ENCODE peak calls at places on chromosomes 12 and 14, in eight cellular contexts. F is lower leg skin, E is hepatocyte, C is psoas muscle, Z is mucosa of descending colon, X is fibroblast of lung, D is astrocyte of the cerebellum, A is foreskin fibroblast. O is an unnamed sample.

GRCh38 chr14:101465795-101466448 is 95.4 kb upstream of the DIO3 start:
- DNase-seq in E (no peak), F (no peak), D (no peak), C (no peak), Z (no peak), A (no peak), X (no peak), O (no peak)

GRCh38 chr14:68674538-68675232 is 118.2 kb downstream of the ZFP36L1 start:
- DNase-seq in F (no peak), C (no peak), D (no peak), Z (no peak), A (no peak), E (no peak), X (no peak), O (no peak)

GRCh38 chr12:132942611-132943010 is 13.5 kb downstream of the ZNF605 start:
- DNase-seq in D (no peak), F (no peak), Z (no peak), A (no peak), E (no peak), C (no peak), X (no peak), O (no peak)

GRCh38 chr12:80937391-80938238 is at the start of gene LIN7A:
- DNase-seq in Z (peak), E (peak), F (no peak), D (no peak), X (peak), C (peak), A (peak), O (no peak)

GRCh38 chr14:28671425-28671824 is 95.2 kb upstream of the FOXG1 start:
- DNase-seq in D (peak), F (no peak), A (peak), C (no peak), E (no peak), X (peak), Z (no peak), O (peak)

GRCh38 chr12:122021193-122021821 is 377 bp upstream of the BCL7A start:
- DNase-seq in Z (no peak), D (no peak), C (no peak), X (no peak), A (no peak), F (no peak), E (peak), O (no peak)

GRCh38 chr14:101534198-101534597 is 27.1 kb upstream of the DIO3 start:
- DNase-seq in E (no peak), A (no peak), C (no peak), D (no peak), Z (no peak), X (no peak), F (no peak), O (no peak)

GRCh38 chr12:67807808-67808207 is 159.3 kb downstream of the DYRK2 start:
- DNase-seq in A (no peak), Z (no peak), F (no peak), X (peak), D (no peak), C (no peak), E (no peak), O (no peak)

GRCh38 chr14:50062438-50063039 is 53.8 kb downstream of the VCPKMT start:
- DNase-seq in C (no peak), E (peak), X (peak), F (no peak), Z (peak), D (no peak), A (peak), O (no peak)

GRCh38 chr12:89525002-89525823 is 617 bp upstream of the GALNT4 start:
- DNase-seq in D (no peak), A (peak), E (peak), F (no peak), C (peak), Z (peak), X (no peak), O (no peak)

GRCh38 chr12:132170094-132170636 is 25.9 kb downstream of the NOC4L start:
- DNase-seq in D (peak), E (no peak), A (peak), C (peak), F (no peak), X (peak), Z (no peak), O (no peak)

GRCh38 chr12:95227818-95228356 is 10.3 kb downstream of the VEZT start:
- DNase-seq in E (no peak), C (no peak), A (no peak), Z (no peak), X (no peak), D (no peak), F (no peak), O (no peak)

GRCh38 chr12:95230313-95230712 is 12.7 kb downstream of the VEZT start:
- DNase-seq in F (no peak), Z (no peak), C (no peak), D (no peak), A (no peak), E (no peak), X (no peak), O (peak)

GRCh38 chr12:95224202-95225170 is 6.9 kb downstream of the VEZT start:
- DNase-seq in X (peak), F (no peak), Z (no peak), A (peak), E (no peak), C (no peak), D (no peak), O (no peak)

GRCh38 chr12:95228617-95229016 is 11.0 kb downstream of the VEZT start:
- DNase-seq in Z (no peak), E (no peak), A (no peak), F (no peak), C (no peak), D (no peak), X (no peak), O (no peak)

DNA sequence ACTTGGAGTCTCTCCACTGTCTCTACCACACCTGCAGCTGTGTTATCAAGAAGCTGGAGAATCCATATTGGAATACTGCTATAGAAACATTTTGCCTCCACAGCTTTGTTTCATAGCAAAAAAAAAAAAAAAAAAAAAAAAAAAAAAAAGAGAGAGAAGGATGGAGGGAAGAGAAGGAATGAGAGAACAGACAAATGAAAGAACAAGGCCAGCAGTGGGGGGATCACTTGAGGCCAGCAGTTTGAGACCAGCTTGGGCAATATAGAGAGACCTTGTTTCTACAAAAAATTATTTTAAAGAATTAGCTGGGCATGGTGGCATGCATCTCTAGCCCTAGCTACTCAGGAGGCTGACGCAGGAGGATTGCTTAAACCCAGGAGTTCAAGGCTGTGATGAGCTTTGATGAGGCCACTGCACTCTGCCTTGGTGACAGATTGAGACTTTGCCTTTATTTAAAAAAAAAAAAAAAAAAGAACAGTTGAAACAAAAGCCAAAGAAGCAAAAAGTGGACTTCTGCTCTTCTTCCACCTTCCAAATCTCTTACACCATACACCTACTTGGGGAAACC is 8.1 kb downstream of the VEZT start:
- DNase-seq in D (no peak), E (no peak), F (no peak), X (no peak), A (no peak), Z (no peak), C (no peak), O (no peak)
- H3K4me3 ChIP-seq in D (no peak), E (no peak), F (no peak), X (no peak), A (no peak), Z (no peak), C (no peak), O (no peak)

GRCh38 chr14:77142289-77142814 is 761 bp upstream of the ZDHHC22 start:
- DNase-seq in C (no peak), Z (no peak), X (no peak), F (no peak), D (no peak), E (no peak), A (no peak), O (no peak)

GRCh38 chr14:77141592-77142288 is at the start of gene ZDHHC22:
- DNase-seq in E (no peak), X (no peak), A (no peak), F (no peak), D (no peak), C (no peak), Z (no peak), O (no peak)

GRCh38 chr14:77140343-77140936 is 1.2 kb downstream of the ZDHHC22 start:
- DNase-seq in X (no peak), E (no peak), F (no peak), A (no peak), D (no peak), C (no peak), Z (no peak), O (no peak)

GRCh38 chr14:77139540-77140342 is 1.9 kb downstream of the ZDHHC22 start:
- DNase-seq in A (no peak), C (peak), Z (peak), X (no peak), E (peak), D (no peak), F (no peak), O (no peak)

GRCh38 chr14:77140937-77141591 is 527 bp downstream of the ZDHHC22 start:
- DNase-seq in F (no peak), D (no peak), C (no peak), X (no peak), A (peak), E (peak), Z (no peak), O (no peak)
- TF ChIP-seq CTCF in F (no peak), D (peak), C (peak), X (peak), A (peak), E (peak), Z (no peak), O (peak)

DNA sequence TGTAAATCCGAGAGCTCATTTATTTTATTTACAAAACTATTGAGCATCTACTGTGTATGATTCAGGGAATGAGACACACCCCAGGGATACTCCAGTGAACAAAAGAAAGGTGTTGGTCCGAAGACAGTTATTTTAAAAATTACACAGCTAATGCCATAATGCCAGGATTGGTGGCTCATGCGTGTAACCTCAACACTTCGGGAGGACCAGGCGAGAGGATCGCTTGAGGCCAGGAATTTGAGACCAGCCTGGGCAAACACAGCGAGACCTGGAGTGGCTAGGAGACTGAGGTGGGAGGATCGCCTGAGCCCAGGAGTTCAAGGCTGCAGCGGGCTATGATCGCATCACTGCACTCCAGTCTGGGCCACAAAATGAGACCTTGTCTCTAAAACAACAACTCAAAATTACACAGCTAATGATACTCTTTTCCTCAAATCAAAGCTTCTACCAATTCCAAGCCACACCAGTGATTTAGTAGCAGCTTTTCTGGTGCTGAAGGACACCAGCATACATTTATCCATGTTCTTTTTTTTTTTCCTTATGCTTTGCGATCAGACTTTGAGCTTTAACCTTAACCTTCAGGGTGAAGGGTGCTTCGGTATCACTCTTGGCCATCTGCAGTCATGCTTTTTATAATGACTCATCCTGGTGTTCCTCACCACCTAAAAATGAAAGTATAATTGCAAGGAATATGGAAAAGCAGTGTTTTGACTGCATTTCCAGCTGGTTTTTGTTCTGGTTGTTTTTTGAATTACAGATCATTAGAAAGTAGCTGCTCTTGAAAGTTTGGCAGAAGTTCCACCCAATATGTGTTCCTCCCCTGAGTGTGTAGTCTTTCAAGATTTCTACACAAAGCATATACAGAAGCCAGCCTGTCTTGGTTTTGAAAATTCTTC is 1.1 kb upstream of the SLC41A2 start:
- DNase-seq in Z (no peak), C (no peak), X (peak), D (peak), E (no peak), F (no peak), A (peak), O (no peak)
- H3K4me3 ChIP-seq in Z (no peak), C (peak), X (peak), D (peak), E (no peak), F (no peak), A (peak), O (peak)

DNA sequence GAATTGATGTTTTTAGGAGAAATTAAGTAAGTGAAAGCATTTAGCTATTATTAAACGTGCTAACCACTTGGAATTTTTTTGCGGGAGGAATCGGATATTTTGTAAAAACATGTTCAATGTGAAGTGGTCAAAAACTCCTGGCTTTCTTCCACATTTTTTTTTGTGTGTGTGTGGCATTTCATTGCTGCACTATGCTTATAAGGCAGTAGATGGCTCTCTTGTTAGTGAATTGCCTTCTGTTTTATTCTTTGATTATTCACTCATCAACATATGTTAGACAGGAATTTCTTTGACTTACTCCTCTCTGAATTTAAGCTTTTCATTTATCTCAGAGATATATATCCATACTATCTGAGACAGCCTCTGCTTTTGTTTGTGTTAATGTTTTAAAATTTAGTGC is 71.3 kb downstream of the DERA start:
- DNase-seq in Z (no peak), A (peak), F (no peak), D (peak), E (peak), X (peak), C (no peak), O (no peak)
- TF ChIP-seq CTCF in Z (no peak), A (peak), F (no peak), D (peak), E (peak), X (peak), C (peak), O (peak)

DNA sequence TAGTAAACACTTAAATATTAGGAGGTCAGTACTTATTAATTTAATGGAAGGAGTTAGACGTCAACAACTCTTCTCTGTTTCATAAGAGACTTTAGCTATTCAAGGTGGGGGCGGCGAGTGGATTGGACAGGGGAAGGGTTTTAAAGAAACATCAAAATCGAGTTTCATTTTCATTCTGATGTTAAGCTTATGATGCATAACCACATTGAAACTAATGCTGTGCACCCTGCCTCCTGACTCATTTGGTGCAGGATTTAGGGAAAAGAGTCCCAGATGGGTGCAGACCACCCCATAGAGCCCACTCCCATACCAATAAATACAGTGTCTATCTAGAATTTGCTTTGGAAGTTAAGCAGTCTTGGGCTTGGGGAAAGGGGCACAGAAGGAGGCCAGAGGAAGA is 7.4 kb downstream of the ZBTB39 start:
- DNase-seq in D (no peak), Z (no peak), E (no peak), F (no peak), C (no peak), X (no peak), A (no peak), O (no peak)
- H3K4me3 ChIP-seq in D (no peak), Z (no peak), E (no peak), F (no peak), C (no peak), X (no peak), A (no peak), O (no peak)

GRCh38 chr14:97164014-97164413 is 366.8 kb downstream of the VRK1 start:
- DNase-seq in C (no peak), A (no peak), X (no peak), E (no peak), F (no peak), D (no peak), Z (no peak), O (no peak)
- TF ChIP-seq CTCF in C (no peak), A (no peak), X (no peak), E (peak), F (no peak), D (peak), Z (no peak), O (no peak)

DNA sequence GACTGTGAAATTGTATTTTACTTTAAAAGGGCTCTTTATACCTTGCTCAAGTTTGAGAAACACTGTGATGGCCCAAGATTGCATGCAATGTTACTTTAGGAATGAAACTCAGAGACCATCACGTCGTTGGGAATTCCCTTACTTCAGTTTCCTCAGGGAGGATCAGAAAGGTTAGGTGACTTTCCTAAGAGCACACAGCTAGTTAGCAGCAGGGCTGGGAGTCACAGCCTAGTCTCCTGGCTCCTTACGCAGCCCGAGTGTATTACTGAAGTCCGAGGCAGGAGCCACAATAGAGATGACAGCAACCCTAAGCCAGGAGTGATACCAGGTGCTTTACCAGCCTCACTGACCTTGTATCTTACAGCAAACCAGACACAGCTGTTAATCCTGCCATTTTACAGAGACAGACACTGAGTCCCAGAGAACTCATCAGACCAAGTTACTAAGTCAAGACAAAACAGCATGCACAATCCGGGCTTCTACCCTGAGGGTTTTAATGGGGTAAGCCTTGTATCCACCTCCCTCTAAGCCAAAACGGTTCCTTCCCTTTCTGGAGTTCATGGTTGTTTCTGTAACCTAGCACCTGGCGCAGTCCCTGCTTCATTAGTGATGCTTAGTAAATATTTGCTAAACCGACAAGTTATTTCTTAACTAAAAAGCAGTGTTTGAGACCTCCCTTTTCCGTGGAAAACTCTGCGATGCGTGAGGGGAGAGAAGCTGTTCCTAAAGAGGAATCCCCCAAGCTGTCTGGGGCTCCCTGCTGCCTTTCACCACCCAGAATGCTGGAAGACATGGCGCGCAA is 66.9 kb downstream of the RBM19 start:
- DNase-seq in A (no peak), C (no peak), Z (no peak), F (no peak), D (no peak), E (no peak), X (no peak), O (no peak)
- H3K4me3 ChIP-seq in A (no peak), C (no peak), Z (no peak), F (no peak), D (no peak), E (no peak), X (no peak), O (no peak)

DNA sequence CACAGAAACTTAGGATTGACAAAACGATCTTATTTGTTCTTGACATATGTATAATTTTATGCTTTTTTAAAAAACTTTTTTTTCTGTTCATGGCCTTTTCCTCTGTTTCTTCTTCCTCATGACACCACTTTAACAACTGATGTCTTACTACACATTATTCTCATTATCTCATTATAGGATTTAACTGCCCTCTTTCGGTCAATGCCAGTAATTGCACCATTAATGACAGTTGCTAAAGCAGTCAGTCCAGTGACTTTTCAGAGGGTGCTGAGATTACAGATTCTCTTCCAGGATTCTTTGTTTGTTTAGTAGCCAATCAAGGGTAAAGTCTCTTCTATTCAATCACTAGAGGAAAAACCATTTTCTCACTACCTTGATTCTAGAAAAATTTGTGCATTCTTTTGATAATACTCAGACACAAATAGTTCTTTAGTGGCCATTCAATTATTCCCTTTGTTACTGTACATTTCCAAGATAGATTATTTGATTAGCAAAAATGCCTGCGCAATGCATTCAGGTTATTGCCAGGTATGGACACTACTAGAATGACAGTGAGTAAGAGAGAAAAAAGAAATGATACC is 50.1 kb downstream of the KLRG1 start:
- DNase-seq in Z (peak), A (peak), E (peak), C (no peak), X (peak), F (no peak), D (peak), O (peak)
- TF ChIP-seq CTCF in Z (peak), A (peak), E (peak), C (peak), X (peak), F (no peak), D (peak), O (peak)

O was measured in LNCaP clone FGC.